ENCODE peak calls at places on chromosomes 1 and 21, in seven cellular contexts. T is left lung, W is AG04450, N is ovary, X is mammary epithelial cell, G is sigmoid colon, B is OCI-LY7. I is an unnamed sample.

GRCh38 chr1:235650341-235651169 is 971 bp upstream of the GNG4 start:
- DNase-seq in N (peak; percentile 60), G (peak; percentile 48), X (no peak), W (no peak), T (peak; percentile 85), B (no peak), I (no peak)

GRCh38 chr21:17829472-17829871 is 10.3 kb upstream of the C21orf91 start:
- DNase-seq in N (no peak), G (no peak), B (no peak), W (peak; percentile 27), X (peak; percentile 17), T (no peak), I (peak; percentile 43)

GRCh38 chr1:231970684-231971083 is 344.1 kb downstream of the DISC1 start:
- DNase-seq in N (no peak), G (no peak), B (no peak), T (no peak), X (no peak), W (no peak), I (no peak)

GRCh38 chr1:2045468-2046224 is 4.6 kb upstream of the PRKCZ start:
- DNase-seq in T (no peak), W (no peak), G (no peak), B (no peak), X (no peak), N (no peak), I (no peak)

GRCh38 chr1:44594871-44595735 is 79.2 kb downstream of the TMEM53 start:
- DNase-seq in G (peak; percentile 82), N (peak; percentile 56), X (peak; percentile 33), W (no peak), T (peak; percentile 98), B (peak; percentile 67), I (no peak)

GRCh38 chr1:26743426-26744059 is 44.2 kb upstream of the PIGV start:
- DNase-seq in G (no peak), T (no peak), N (no peak), W (no peak), X (no peak), B (no peak), I (no peak)

GRCh38 chr1:67683306-67683705 is 1.7 kb upstream of the GADD45A start:
- DNase-seq in X (peak; percentile 83), G (no peak), W (no peak), B (no peak), T (no peak), N (no peak), I (peak; percentile 80)

GRCh38 chr1:201490708-201491131 is 16.2 kb downstream of the CSRP1 start:
- DNase-seq in G (peak; percentile 73), N (no peak), W (no peak), B (no peak), T (no peak), X (no peak), I (no peak)

GRCh38 chr1:98066911-98067310 is 146.1 kb upstream of the DPYD start:
- DNase-seq in G (no peak), W (no peak), X (no peak), B (no peak), T (no peak), N (no peak), I (no peak)

GRCh38 chr1:226424228-226425003 is 16.5 kb upstream of the PARP1 start:
- DNase-seq in X (peak; percentile 39), W (no peak), B (peak; percentile 87), G (no peak), T (no peak), N (no peak), I (peak; percentile 44)

GRCh38 chr1:170539154-170539553 is 7.2 kb downstream of the GORAB start:
- DNase-seq in B (no peak), X (no peak), G (no peak), W (no peak), N (no peak), T (no peak), I (no peak)

GRCh38 chr1:12424150-12424549 is 193.9 kb downstream of the DHRS3 start:
- DNase-seq in N (no peak), G (no peak), X (no peak), B (no peak), T (no peak), W (no peak), I (no peak)

GRCh38 chr1:12428334-12428733 is 189.7 kb downstream of the DHRS3 start:
- DNase-seq in N (no peak), X (no peak), B (no peak), W (no peak), T (no peak), G (no peak), I (no peak)

GRCh38 chr1:12426030-12426429 is 192.0 kb downstream of the DHRS3 start:
- DNase-seq in W (no peak), X (no peak), B (no peak), T (no peak), N (no peak), G (no peak), I (no peak)

GRCh38 chr1:12422488-12422887 is 192.7 kb downstream of the VPS13D start:
- DNase-seq in X (no peak), G (no peak), N (no peak), B (peak; percentile 4), W (no peak), T (no peak), I (no peak)

GRCh38 chr1:12424793-12425192 is 193.2 kb downstream of the DHRS3 start:
- DNase-seq in N (no peak), T (no peak), G (no peak), B (no peak), X (no peak), W (no peak), I (no peak)
- H3K27ac ChIP-seq in N (no peak overlapping the region), T (peak overlapping the region; percentile 42), G (peak overlapping the region; percentile 43), B (no peak overlapping the region), X (no peak overlapping the region), W (no peak overlapping the region), I (no peak overlapping the region)

GRCh38 chr1:198494658-198495103 is 45.8 kb downstream of the ATP6V1G3 start:
- DNase-seq in W (no peak), G (no peak), X (no peak), N (no peak), B (no peak), T (peak; percentile 45), I (no peak)

GRCh38 chr1:198493324-198493723 is 47.2 kb downstream of the ATP6V1G3 start:
- DNase-seq in T (peak; percentile 42), X (no peak), G (no peak), N (no peak), W (no peak), B (no peak), I (no peak)

GRCh38 chr1:198491596-198491995 is 48.9 kb downstream of the ATP6V1G3 start:
- DNase-seq in N (no peak), T (no peak), W (no peak), B (no peak), G (no peak), X (no peak), I (no peak)

GRCh38 chr1:198494139-198494538 is 46.3 kb downstream of the ATP6V1G3 start:
- DNase-seq in G (no peak), X (no peak), B (no peak), W (no peak), N (no peak), T (peak; percentile 44), I (no peak)

DNA sequence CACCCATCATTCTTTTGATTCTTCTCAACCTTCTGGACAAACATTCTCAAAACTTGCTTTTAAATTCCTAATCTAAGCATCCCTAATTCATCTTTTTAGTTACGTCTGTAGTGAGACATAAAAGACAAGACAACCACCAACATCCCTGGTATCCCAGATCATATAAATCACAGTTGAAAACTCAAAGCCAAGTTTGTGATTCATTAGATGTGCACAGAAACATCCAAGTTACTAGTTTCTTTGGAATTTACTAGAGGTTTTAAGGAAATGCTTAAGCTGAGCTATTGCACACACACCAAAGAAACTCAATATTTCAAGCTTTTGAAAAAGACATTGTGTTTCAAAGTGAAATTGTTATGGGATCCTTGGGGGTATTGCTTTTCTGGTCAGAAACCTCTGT is 47.6 kb downstream of the ATP6V1G3 start:
- DNase-seq in W (peak; percentile 59), B (no peak), X (peak; percentile 62), T (no peak), G (no peak), N (no peak), I (peak; percentile 65)
- H3K27ac ChIP-seq in W (peak overlapping the region; percentile 58), B (no peak overlapping the region), X (no peak overlapping the region), T (no peak overlapping the region), G (no peak overlapping the region), N (no peak overlapping the region), I (no peak overlapping the region)

GRCh38 chr1:20792177-20792576 is 5.1 kb upstream of the HP1BP3 start:
- DNase-seq in T (no peak), N (peak; percentile 52), B (no peak), X (no peak), G (no peak), W (peak; percentile 74), I (no peak)

GRCh38 chr1:20787775-20788488 is 825 bp upstream of the HP1BP3 start:
- DNase-seq in G (no peak), T (no peak), W (no peak), B (no peak), X (no peak), N (no peak), I (peak; percentile 47)

GRCh38 chr1:20790785-20791184 is 3.7 kb upstream of the HP1BP3 start:
- DNase-seq in T (no peak), W (no peak), B (no peak), G (no peak), N (no peak), X (no peak), I (no peak)

GRCh38 chr1:20788489-20788795 is 1.3 kb upstream of the HP1BP3 start:
- DNase-seq in N (no peak), W (no peak), B (no peak), G (no peak), T (no peak), X (no peak), I (no peak)

GRCh38 chr1:20793236-20793635 is 6.1 kb upstream of the HP1BP3 start:
- DNase-seq in W (no peak), T (no peak), B (no peak), G (no peak), N (no peak), X (no peak), I (no peak)
- H3K27ac ChIP-seq in W (no peak overlapping the region), T (no peak overlapping the region), B (no peak overlapping the region), G (no peak overlapping the region), N (no peak overlapping the region), X (no peak overlapping the region), I (no peak overlapping the region)

GRCh38 chr1:42231253-42231652 is 66.7 kb upstream of the GUCA2A start:
- DNase-seq in G (no peak), T (no peak), B (no peak), W (no peak), X (peak; percentile 33), N (no peak), I (no peak)
- H3K27ac ChIP-seq in G (no peak overlapping the region), T (no peak overlapping the region), B (no peak overlapping the region), W (no peak overlapping the region), X (no peak overlapping the region), N (no peak overlapping the region), I (no peak overlapping the region)

GRCh38 chr1:6960291-6960758 is 175.1 kb downstream of the CAMTA1 start:
- DNase-seq in B (no peak), W (peak; percentile 15), T (no peak), G (no peak), N (peak; percentile 60), X (no peak), I (peak; percentile 11)
- H3K27ac ChIP-seq in B (no peak overlapping the region), W (no peak overlapping the region), T (no peak overlapping the region), G (no peak overlapping the region), N (peak overlapping the region; percentile 49), X (no peak overlapping the region), I (no peak overlapping the region)

I was measured in foreskin keratinocyte.